ENCODE peak calls at places on chromosomes 7 and 10, in six cellular contexts. X is CD8-positive, alpha-beta T cell; H is neural progenitor cell; Y is H9; A is fibroblast of lung; J is cardiac muscle cell. M is an unnamed sample.

GRCh38 chr7:141585592-141586510 is 34.6 kb downstream of the AGK start:
- DNase-seq in A (peak; percentile 82), J (no peak), H (no peak), X (no peak), Y (no peak), M (no peak)

GRCh38 chr10:69463886-69464285 is 12.6 kb downstream of the TSPAN15 start:
- DNase-seq in H (no peak), J (no peak), A (no peak), Y (no peak), X (no peak), M (no peak)

GRCh38 chr7:64610997-64611396 is 48.1 kb upstream of the ZNF680 start:
- DNase-seq in Y (no peak), J (no peak), X (no peak), A (no peak), H (no peak), M (no peak)

GRCh38 chr10:60877066-60877776 is 66.8 kb downstream of the RHOBTB1 start:
- DNase-seq in J (no peak), Y (no peak), H (no peak), X (no peak), A (no peak), M (no peak)

GRCh38 chr10:129909080-129909479 is 55.0 kb downstream of the EBF3 start:
- DNase-seq in Y (no peak), H (no peak), J (no peak), X (no peak), A (no peak), M (no peak)

GRCh38 chr10:70148516-70148915 is 2.0 kb upstream of the TYSND1 start:
- DNase-seq in J (no peak), H (no peak), X (no peak), A (no peak), Y (no peak), M (no peak)

GRCh38 chr10:97718178-97718577 is 4.6 kb downstream of the MARVELD1 start:
- DNase-seq in J (no peak), A (no peak), H (peak; percentile 70), X (no peak), Y (no peak), M (peak; percentile 52)

GRCh38 chr10:123583639-123584418 is 82.3 kb upstream of the GPR26 start:
- DNase-seq in J (peak; percentile 94), Y (peak; percentile 88), X (no peak), A (peak; percentile 48), H (peak; percentile 92), M (peak; percentile 82)

GRCh38 chr7:99079104-99079503 is 64.8 kb downstream of the SMURF1 start:
- DNase-seq in J (no peak), X (no peak), H (no peak), A (no peak), Y (no peak), M (peak; percentile 13)

GRCh38 chr7:151251926-151252835 is 3.7 kb upstream of the SMARCD3 start:
- DNase-seq in Y (peak; percentile 64), J (peak; percentile 88), A (peak; percentile 82), X (no peak), H (peak; percentile 83), M (peak; percentile 74)

GRCh38 chr10:14926722-14927416 is 27.0 kb downstream of the DCLRE1C start:
- DNase-seq in A (no peak), Y (no peak), X (no peak), H (no peak), J (no peak), M (no peak)

GRCh38 chr10:11242443-11243386 is 225.0 kb downstream of the CELF2 start:
- DNase-seq in Y (no peak), J (no peak), H (no peak), X (no peak), A (peak; percentile 86), M (no peak)

GRCh38 chr10:70140297-70140696 is 6.2 kb downstream of the TYSND1 start:
- DNase-seq in A (no peak), J (no peak), X (no peak), Y (no peak), H (no peak), M (no peak)

GRCh38 chr10:100101526-100102076 is 19.9 kb upstream of the CPN1 start:
- DNase-seq in X (no peak), H (no peak), A (no peak), Y (no peak), J (no peak), M (no peak)

GRCh38 chr7:88015309-88015708 is 81.3 kb downstream of the ADAM22 start:
- DNase-seq in A (no peak), X (no peak), H (no peak), J (no peak), Y (no peak), M (no peak)

GRCh38 chr7:131077735-131078134 is 249.9 kb upstream of the MKLN1 start:
- DNase-seq in A (no peak), H (no peak), Y (no peak), X (no peak), J (no peak), M (no peak)

GRCh38 chr10:59971915-59972314 is 65.6 kb upstream of the CCDC6 start:
- DNase-seq in X (no peak), A (peak; percentile 34), J (peak; percentile 9), H (peak; percentile 35), Y (no peak), M (no peak)

GRCh38 chr7:25779002-25779546 is 372.9 kb upstream of the NFE2L3 start:
- DNase-seq in H (no peak), J (no peak), X (no peak), Y (no peak), A (no peak), M (no peak)

GRCh38 chr7:159114981-159115380 is 29.7 kb downstream of the VIPR2 start:
- DNase-seq in H (no peak), Y (no peak), X (no peak), A (no peak), J (no peak), M (no peak)

GRCh38 chr10:33955676-33956075 is 621.2 kb upstream of the NRP1 start:
- DNase-seq in X (no peak), H (no peak), Y (no peak), J (no peak), A (peak; percentile 26), M (no peak)

GRCh38 chr7:100568936-100569844 is 4.5 kb downstream of the SAP25 start:
- DNase-seq in A (no peak), H (peak; percentile 94), Y (peak; percentile 95), X (peak; percentile 45), J (peak; percentile 72), M (peak; percentile 53)

GRCh38 chr10:62873866-62874265 is 57.7 kb upstream of the EGR2 start:
- DNase-seq in A (no peak), H (no peak), J (no peak), Y (no peak), X (no peak), M (no peak)

GRCh38 chr10:62866451-62866850 is 50.3 kb upstream of the EGR2 start:
- DNase-seq in J (no peak), Y (no peak), H (no peak), X (no peak), A (no peak), M (no peak)

GRCh38 chr10:62869958-62870357 is 53.8 kb upstream of the EGR2 start:
- DNase-seq in Y (no peak), J (no peak), A (no peak), X (no peak), H (no peak), M (no peak)

DNA sequence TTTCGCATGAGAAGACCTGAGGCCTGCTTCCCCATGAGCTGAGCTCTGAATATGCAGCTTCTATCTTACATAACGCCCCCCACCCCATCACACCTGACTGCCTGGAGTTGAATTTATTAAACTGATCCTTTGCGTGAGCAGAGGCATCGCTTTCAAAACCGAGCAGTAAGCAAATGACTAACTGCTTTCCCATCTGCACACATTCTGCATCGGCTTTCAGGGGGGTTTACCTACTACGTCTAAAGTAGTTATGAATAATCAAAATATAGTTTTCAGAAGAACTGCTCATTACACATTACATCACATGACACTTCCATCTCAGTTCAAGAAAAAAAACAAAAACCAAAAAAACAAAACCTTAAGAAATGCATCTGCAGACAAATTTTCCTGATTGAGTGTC is 54.7 kb upstream of the EGR2 start:
- DNase-seq in X (no peak), Y (no peak), J (no peak), H (no peak), A (no peak), M (no peak)
- H3K27me3 ChIP-seq in X (no peaks in the 10 kb centered on the region), Y (no peaks in the 10 kb centered on the region), J (peaks cover 43% of the 10 kb centered on the region), H (no peaks in the 10 kb centered on the region), A (no peaks in the 10 kb centered on the region), M (no peaks in the 10 kb centered on the region)

DNA sequence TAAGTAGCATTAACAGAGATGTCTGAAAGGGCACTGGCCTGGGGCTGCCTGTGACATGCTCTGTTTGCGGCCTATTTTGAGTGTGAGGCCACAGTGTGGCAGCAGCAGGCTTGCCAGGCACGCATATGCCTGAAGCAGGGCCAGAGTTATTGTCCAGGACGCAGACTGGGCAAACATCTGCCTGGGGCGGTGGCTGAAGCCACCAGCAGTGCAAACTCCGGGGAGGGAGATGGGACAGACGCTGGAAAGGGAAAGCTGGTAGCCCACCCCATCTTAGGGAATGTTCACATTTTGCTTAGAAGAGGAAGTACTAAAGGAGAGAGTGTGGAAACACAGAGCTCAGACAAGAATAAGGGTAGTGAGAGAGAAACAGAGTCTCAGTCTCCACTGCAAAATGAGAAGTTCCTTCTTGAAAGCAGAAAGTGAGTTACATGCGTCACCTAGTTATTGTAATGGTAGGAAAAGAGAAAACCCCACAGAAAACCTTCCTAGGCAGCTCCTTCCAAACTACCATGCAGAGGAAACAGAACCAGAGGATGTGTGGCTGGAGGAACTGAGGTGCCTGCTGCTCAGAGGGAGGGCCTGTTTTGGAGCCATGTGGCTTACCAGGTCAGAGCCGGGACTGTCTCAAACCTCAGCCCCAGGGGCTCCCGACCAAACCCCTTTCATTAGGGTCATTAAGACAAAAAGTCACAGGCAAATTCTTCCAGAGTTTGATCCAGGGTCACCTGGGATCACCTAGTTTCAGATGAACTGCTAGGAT is 14.5 kb downstream of the AKR1B1 start:
- DNase-seq in H (no peak), Y (no peak), A (no peak), J (no peak), X (no peak), M (peak; percentile 33)
- TF ChIP-seq CTCF in H (no peak), Y (no peak), A (no peak), J (no peak), X (no peak), M (peak; percentile 32)

GRCh38 chr7:153043440-153043839 is 283.9 kb downstream of the ACTR3B start:
- DNase-seq in H (no peak), J (no peak), Y (no peak), A (no peak), X (no peak), M (no peak)

GRCh38 chr7:153044981-153045380 is 285.4 kb downstream of the ACTR3B start:
- DNase-seq in X (no peak), Y (no peak), J (no peak), H (no peak), A (no peak), M (no peak)

GRCh38 chr7:153047569-153047968 is 288.0 kb downstream of the ACTR3B start:
- DNase-seq in J (no peak), X (no peak), Y (no peak), A (no peak), H (no peak), M (no peak)

DNA sequence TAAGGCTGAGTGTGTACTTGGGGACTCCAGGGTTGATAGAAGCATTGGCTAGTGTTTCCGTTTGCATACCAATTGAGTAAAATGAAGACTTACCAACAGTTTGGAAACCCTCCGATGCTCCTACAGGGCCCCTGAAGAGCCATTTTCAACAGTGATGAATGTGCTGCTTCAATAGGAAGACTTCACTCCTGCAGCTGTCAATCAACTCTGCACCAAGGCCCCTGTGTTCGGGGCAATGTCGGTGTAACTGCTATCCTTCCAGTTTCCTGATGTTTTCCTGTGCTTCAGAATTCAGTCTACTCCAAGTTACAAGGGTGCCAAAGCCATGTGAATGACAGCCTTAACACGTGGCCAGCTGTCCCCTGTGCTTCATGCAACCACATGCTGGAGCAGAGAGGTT is 287.5 kb downstream of the ACTR3B start:
- DNase-seq in Y (no peak), X (no peak), H (no peak), J (no peak), A (no peak), M (no peak)
- H3K9me3 ChIP-seq in Y (no peaks in the 10 kb centered on the region), X (no peaks in the 10 kb centered on the region), H (no peaks in the 10 kb centered on the region), J (no peaks in the 10 kb centered on the region), A (no peaks in the 10 kb centered on the region), M (no peaks in the 10 kb centered on the region)

GRCh38 chr7:1587738-1588137 is 17.9 kb upstream of the PSMG3 start:
- DNase-seq in Y (no peak), X (no peak), A (no peak), J (no peak), H (no peak), M (no peak)
- H3K27me3 ChIP-seq in Y (no peaks in the 10 kb centered on the region), X (no peaks in the 10 kb centered on the region), A (peaks cover 30% of the 10 kb centered on the region), J (peaks cover 26% of the 10 kb centered on the region), H (no peaks in the 10 kb centered on the region), M (peaks cover 26% of the 10 kb centered on the region)